ENCODE peak calls at places on chromosome 10, in ten cellular contexts. One of them, this sample, is unnamed.

GRCh38 chr10:6201511-6201975 is 1.2 kb upstream of the PFKFB3 start:
- DNase-seq in Panc1: no peak
- DNase-seq in CD8-positive, alpha-beta T cell: peak; percentile 78
- DNase-seq in CD8-positive, alpha-beta memory T cell: peak; percentile 66
- DNase-seq in heart left ventricle: peak; percentile 75
- DNase-seq in left ventricle myocardium inferior: peak; percentile 83
- DNase-seq in suprapubic skin: peak; percentile 82
- DNase-seq in neural progenitor cell: peak; percentile 88
- DNase-seq in heart right ventricle: peak; percentile 62
- DNase-seq in A549: peak; percentile 69
- DNase-seq in this sample: peak; percentile 13

GRCh38 chr10:33653584-33654367 is 319.3 kb upstream of the NRP1 start:
- DNase-seq in Panc1: no peak
- DNase-seq in suprapubic skin: no peak
- DNase-seq in heart right ventricle: no peak
- DNase-seq in left ventricle myocardium inferior: no peak
- DNase-seq in neural progenitor cell: no peak
- DNase-seq in A549: no peak
- DNase-seq in CD8-positive, alpha-beta T cell: no peak
- DNase-seq in CD8-positive, alpha-beta memory T cell: no peak
- DNase-seq in heart left ventricle: no peak
- DNase-seq in this sample: peak; percentile 45

GRCh38 chr10:33289776-33290175 is 44.7 kb downstream of the NRP1 start:
- DNase-seq in heart right ventricle: no peak
- DNase-seq in heart left ventricle: no peak
- DNase-seq in CD8-positive, alpha-beta memory T cell: no peak
- DNase-seq in left ventricle myocardium inferior: no peak
- DNase-seq in Panc1: no peak
- DNase-seq in A549: no peak
- DNase-seq in suprapubic skin: no peak
- DNase-seq in CD8-positive, alpha-beta T cell: no peak
- DNase-seq in neural progenitor cell: no peak
- DNase-seq in this sample: no peak

GRCh38 chr10:112735041-112735690 is 214.9 kb upstream of the TCF7L2 start:
- DNase-seq in Panc1: no peak
- DNase-seq in A549: no peak
- DNase-seq in left ventricle myocardium inferior: no peak
- DNase-seq in CD8-positive, alpha-beta T cell: no peak
- DNase-seq in heart right ventricle: no peak
- DNase-seq in CD8-positive, alpha-beta memory T cell: no peak
- DNase-seq in suprapubic skin: no peak
- DNase-seq in neural progenitor cell: no peak
- DNase-seq in heart left ventricle: no peak
- DNase-seq in this sample: no peak

GRCh38 chr10:8908013-8908412 is 853.5 kb downstream of the GATA3 start:
- DNase-seq in Panc1: no peak
- DNase-seq in neural progenitor cell: peak; percentile 17
- DNase-seq in heart left ventricle: no peak
- DNase-seq in heart right ventricle: no peak
- DNase-seq in left ventricle myocardium inferior: no peak
- DNase-seq in suprapubic skin: no peak
- DNase-seq in CD8-positive, alpha-beta T cell: no peak
- DNase-seq in CD8-positive, alpha-beta memory T cell: no peak
- DNase-seq in A549: no peak
- DNase-seq in this sample: no peak

GRCh38 chr10:86440874-86441838 is 74.6 kb upstream of the GRID1 start:
- DNase-seq in CD8-positive, alpha-beta T cell: no peak
- DNase-seq in Panc1: no peak
- DNase-seq in heart right ventricle: no peak
- DNase-seq in heart left ventricle: no peak
- DNase-seq in suprapubic skin: no peak
- DNase-seq in A549: peak; percentile 71
- DNase-seq in left ventricle myocardium inferior: no peak
- DNase-seq in neural progenitor cell: no peak
- DNase-seq in CD8-positive, alpha-beta memory T cell: no peak
- DNase-seq in this sample: peak; percentile 23

GRCh38 chr10:124194199-124194824 is 100.9 kb upstream of the CHST15 start:
- DNase-seq in heart right ventricle: no peak
- DNase-seq in heart left ventricle: no peak
- DNase-seq in left ventricle myocardium inferior: no peak
- DNase-seq in A549: no peak
- DNase-seq in CD8-positive, alpha-beta T cell: no peak
- DNase-seq in CD8-positive, alpha-beta memory T cell: no peak
- DNase-seq in suprapubic skin: no peak
- DNase-seq in Panc1: no peak
- DNase-seq in neural progenitor cell: no peak
- DNase-seq in this sample: no peak

GRCh38 chr10:88538038-88538437 is 45.1 kb downstream of the RNLS start:
- DNase-seq in heart right ventricle: no peak
- DNase-seq in suprapubic skin: no peak
- DNase-seq in Panc1: no peak
- DNase-seq in CD8-positive, alpha-beta T cell: no peak
- DNase-seq in A549: no peak
- DNase-seq in left ventricle myocardium inferior: no peak
- DNase-seq in CD8-positive, alpha-beta memory T cell: no peak
- DNase-seq in heart left ventricle: no peak
- DNase-seq in neural progenitor cell: no peak
- DNase-seq in this sample: no peak

GRCh38 chr10:70887804-70888800 is at the start of gene PCBD1:
- DNase-seq in heart right ventricle: peak; percentile 68
- DNase-seq in CD8-positive, alpha-beta T cell: peak; percentile 58
- DNase-seq in heart left ventricle: peak; percentile 81
- DNase-seq in suprapubic skin: peak; percentile 85
- DNase-seq in A549: peak; percentile 77
- DNase-seq in Panc1: no peak
- DNase-seq in left ventricle myocardium inferior: peak; percentile 80
- DNase-seq in CD8-positive, alpha-beta memory T cell: peak; percentile 63
- DNase-seq in neural progenitor cell: peak; percentile 83
- DNase-seq in this sample: peak; percentile 68

GRCh38 chr10:70885931-70886903 is 2.1 kb downstream of the PCBD1 start:
- DNase-seq in CD8-positive, alpha-beta T cell: no peak
- DNase-seq in neural progenitor cell: no peak
- DNase-seq in CD8-positive, alpha-beta memory T cell: no peak
- DNase-seq in heart right ventricle: no peak
- DNase-seq in left ventricle myocardium inferior: no peak
- DNase-seq in Panc1: no peak
- DNase-seq in heart left ventricle: no peak
- DNase-seq in A549: no peak
- DNase-seq in suprapubic skin: no peak
- DNase-seq in this sample: no peak

GRCh38 chr10:70885485-70885884 is 2.9 kb downstream of the PCBD1 start:
- DNase-seq in Panc1: no peak
- DNase-seq in left ventricle myocardium inferior: no peak
- DNase-seq in suprapubic skin: no peak
- DNase-seq in neural progenitor cell: no peak
- DNase-seq in A549: no peak
- DNase-seq in heart right ventricle: no peak
- DNase-seq in CD8-positive, alpha-beta T cell: no peak
- DNase-seq in CD8-positive, alpha-beta memory T cell: no peak
- DNase-seq in heart left ventricle: no peak
- DNase-seq in this sample: no peak

GRCh38 chr10:70889291-70889690 is 926 bp upstream of the PCBD1 start:
- DNase-seq in CD8-positive, alpha-beta memory T cell: no peak
- DNase-seq in heart left ventricle: no peak
- DNase-seq in left ventricle myocardium inferior: no peak
- DNase-seq in Panc1: no peak
- DNase-seq in A549: no peak
- DNase-seq in heart right ventricle: no peak
- DNase-seq in suprapubic skin: no peak
- DNase-seq in neural progenitor cell: no peak
- DNase-seq in CD8-positive, alpha-beta T cell: no peak
- DNase-seq in this sample: no peak

DNA sequence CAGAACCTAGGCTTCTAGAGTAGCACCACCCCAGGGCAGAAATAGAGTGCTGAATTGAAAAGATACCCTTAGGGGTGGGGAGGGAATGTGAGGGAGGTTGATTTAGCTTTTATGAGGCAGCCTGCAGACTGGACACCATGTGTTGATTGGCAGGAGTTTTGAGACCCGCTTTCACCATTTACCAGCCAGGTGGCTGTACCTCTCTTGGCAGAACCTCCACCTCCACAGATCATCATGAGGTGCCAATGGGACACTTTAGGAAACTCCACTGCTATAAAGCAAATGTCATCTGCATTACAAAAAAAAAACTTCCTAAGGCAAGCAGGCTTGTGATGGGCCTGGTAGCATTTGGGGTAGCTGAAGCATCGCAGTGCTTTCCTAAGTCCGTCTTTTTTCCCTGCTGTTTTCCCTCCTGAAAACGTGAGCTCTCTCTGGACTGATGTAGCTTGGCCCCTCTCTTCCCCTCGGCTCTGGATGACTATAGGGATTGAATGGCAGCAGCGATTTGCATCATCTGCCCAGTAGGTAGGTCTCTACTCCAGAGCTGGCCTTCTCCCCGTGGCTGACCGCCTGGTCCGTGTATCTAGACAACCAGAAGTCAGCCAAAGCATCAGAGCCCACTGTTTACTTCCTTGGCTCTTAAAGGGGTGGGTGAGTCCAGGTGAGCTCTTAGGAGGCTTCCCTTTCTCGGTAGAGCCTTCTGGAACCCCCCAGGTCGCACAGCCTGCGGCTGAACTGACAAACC is 1.3 kb downstream of the PCBD1 start:
- DNase-seq in Panc1: no peak
- DNase-seq in A549: no peak
- DNase-seq in CD8-positive, alpha-beta memory T cell: no peak
- DNase-seq in suprapubic skin: no peak
- DNase-seq in heart right ventricle: no peak
- DNase-seq in neural progenitor cell: peak; percentile 21
- DNase-seq in left ventricle myocardium inferior: no peak
- DNase-seq in heart left ventricle: no peak
- DNase-seq in CD8-positive, alpha-beta T cell: no peak
- DNase-seq in this sample: no peak
- H3K27ac ChIP-seq in Panc1: peak overlapping the region; percentile 76
- H3K27ac ChIP-seq in A549: peak overlapping the region; percentile 94
- H3K27ac ChIP-seq in CD8-positive, alpha-beta memory T cell: peak overlapping the region; percentile 58
- H3K27ac ChIP-seq in suprapubic skin: no peak overlapping the region
- H3K27ac ChIP-seq in heart right ventricle: peak overlapping the region; percentile 93
- H3K27ac ChIP-seq in neural progenitor cell: no peak overlapping the region
- H3K27ac ChIP-seq in left ventricle myocardium inferior: peak overlapping the region; percentile 94
- H3K27ac ChIP-seq in heart left ventricle: peak overlapping the region; percentile 91
- H3K27ac ChIP-seq in CD8-positive, alpha-beta T cell: peak overlapping the region; percentile 65
- H3K27ac ChIP-seq in this sample: no peak overlapping the region

DNA sequence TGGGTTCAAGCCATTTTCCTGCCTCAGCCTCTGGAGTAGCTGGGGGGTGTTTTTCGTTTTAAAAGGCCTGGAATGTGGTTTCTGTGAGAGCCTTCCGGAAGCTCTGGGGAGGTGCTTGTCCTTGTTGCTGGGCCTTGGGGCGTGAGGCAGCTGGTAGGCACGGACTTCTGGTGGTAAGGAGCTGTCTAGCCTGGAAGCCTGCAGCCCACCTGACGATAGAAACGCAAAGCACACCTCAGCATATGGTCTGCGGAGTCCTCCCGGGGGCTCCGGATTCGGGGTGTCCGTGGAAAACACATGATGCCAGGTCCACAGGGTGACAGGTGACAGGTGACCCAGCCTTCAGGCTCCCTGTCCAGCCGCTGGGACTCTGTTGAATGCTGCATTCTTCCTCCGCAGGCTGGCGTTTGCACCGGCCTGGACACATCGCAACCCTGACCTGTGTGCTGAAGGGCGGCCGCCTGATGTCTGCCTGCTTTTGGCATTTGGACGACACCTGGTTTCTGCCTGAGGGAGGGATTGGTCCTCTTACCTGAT is 37.3 kb downstream of the INPP5A start:
- DNase-seq in Panc1: no peak
- DNase-seq in CD8-positive, alpha-beta T cell: no peak
- DNase-seq in heart right ventricle: no peak
- DNase-seq in left ventricle myocardium inferior: no peak
- DNase-seq in A549: no peak
- DNase-seq in CD8-positive, alpha-beta memory T cell: no peak
- DNase-seq in heart left ventricle: no peak
- DNase-seq in suprapubic skin: no peak
- DNase-seq in neural progenitor cell: peak; percentile 52
- DNase-seq in this sample: peak; percentile 22
- H3K4me1 ChIP-seq in Panc1: peaks cover 81% of the 10 kb centered on the region
- H3K4me1 ChIP-seq in CD8-positive, alpha-beta T cell: peaks cover 39% of the 10 kb centered on the region
- H3K4me1 ChIP-seq in heart right ventricle: peaks cover 76% of the 10 kb centered on the region
- H3K4me1 ChIP-seq in left ventricle myocardium inferior: peaks cover 86% of the 10 kb centered on the region
- H3K4me1 ChIP-seq in A549: peaks cover 49% of the 10 kb centered on the region
- H3K4me1 ChIP-seq in CD8-positive, alpha-beta memory T cell: peaks cover 21% of the 10 kb centered on the region
- H3K4me1 ChIP-seq in heart left ventricle: peaks cover 64% of the 10 kb centered on the region
- H3K4me1 ChIP-seq in suprapubic skin: peaks cover 51% of the 10 kb centered on the region
- H3K4me1 ChIP-seq in neural progenitor cell: peaks cover 23% of the 10 kb centered on the region
- H3K4me1 ChIP-seq in this sample: peaks cover 35% of the 10 kb centered on the region

GRCh38 chr10:110081914-110082313 is 74.1 kb downstream of the ADD3 start:
- DNase-seq in suprapubic skin: no peak
- DNase-seq in heart right ventricle: peak; percentile 35
- DNase-seq in CD8-positive, alpha-beta T cell: no peak
- DNase-seq in neural progenitor cell: no peak
- DNase-seq in A549: peak; percentile 23
- DNase-seq in CD8-positive, alpha-beta memory T cell: no peak
- DNase-seq in left ventricle myocardium inferior: peak; percentile 34
- DNase-seq in heart left ventricle: peak; percentile 30
- DNase-seq in Panc1: no peak
- DNase-seq in this sample: peak; percentile 46

GRCh38 chr10:110091830-110092229 is 84.0 kb downstream of the ADD3 start:
- DNase-seq in Panc1: no peak
- DNase-seq in suprapubic skin: no peak
- DNase-seq in neural progenitor cell: no peak
- DNase-seq in A549: no peak
- DNase-seq in CD8-positive, alpha-beta T cell: no peak
- DNase-seq in left ventricle myocardium inferior: no peak
- DNase-seq in CD8-positive, alpha-beta memory T cell: no peak
- DNase-seq in heart right ventricle: no peak
- DNase-seq in heart left ventricle: no peak
- DNase-seq in this sample: no peak

GRCh38 chr10:110088756-110089155 is 81.0 kb downstream of the ADD3 start:
- DNase-seq in CD8-positive, alpha-beta memory T cell: no peak
- DNase-seq in A549: no peak
- DNase-seq in suprapubic skin: no peak
- DNase-seq in heart left ventricle: no peak
- DNase-seq in neural progenitor cell: no peak
- DNase-seq in CD8-positive, alpha-beta T cell: no peak
- DNase-seq in Panc1: no peak
- DNase-seq in heart right ventricle: no peak
- DNase-seq in left ventricle myocardium inferior: no peak
- DNase-seq in this sample: no peak

GRCh38 chr10:110083884-110084283 is 76.1 kb downstream of the ADD3 start:
- DNase-seq in left ventricle myocardium inferior: no peak
- DNase-seq in CD8-positive, alpha-beta memory T cell: no peak
- DNase-seq in Panc1: no peak
- DNase-seq in suprapubic skin: no peak
- DNase-seq in heart left ventricle: no peak
- DNase-seq in CD8-positive, alpha-beta T cell: no peak
- DNase-seq in neural progenitor cell: no peak
- DNase-seq in A549: no peak
- DNase-seq in heart right ventricle: no peak
- DNase-seq in this sample: no peak

DNA sequence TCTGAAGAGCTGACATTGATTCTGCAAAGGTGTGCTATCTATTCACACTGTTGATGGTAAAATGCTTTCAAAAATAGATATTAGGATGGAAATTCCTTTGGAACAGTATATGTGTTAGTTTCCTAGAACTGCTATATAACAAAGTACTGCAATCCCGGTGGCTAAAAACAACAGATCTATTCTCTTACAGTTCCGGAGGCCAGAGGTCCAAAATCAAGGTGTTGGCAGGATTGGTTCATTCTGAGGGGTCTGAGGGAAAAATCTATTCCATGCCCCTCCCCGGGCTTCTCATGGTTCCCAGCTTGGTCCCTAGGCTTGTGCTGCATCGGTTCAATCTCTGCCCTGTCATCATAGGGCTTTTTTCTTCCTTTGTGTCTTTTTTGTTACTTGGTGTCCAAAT is 79.9 kb downstream of the ADD3 start:
- DNase-seq in CD8-positive, alpha-beta T cell: no peak
- DNase-seq in suprapubic skin: no peak
- DNase-seq in left ventricle myocardium inferior: no peak
- DNase-seq in Panc1: no peak
- DNase-seq in neural progenitor cell: no peak
- DNase-seq in A549: no peak
- DNase-seq in CD8-positive, alpha-beta memory T cell: no peak
- DNase-seq in heart left ventricle: no peak
- DNase-seq in heart right ventricle: no peak
- DNase-seq in this sample: no peak
- H3K27ac ChIP-seq in CD8-positive, alpha-beta T cell: no peak overlapping the region
- H3K27ac ChIP-seq in suprapubic skin: no peak overlapping the region
- H3K27ac ChIP-seq in left ventricle myocardium inferior: peak overlapping the region; percentile 49
- H3K27ac ChIP-seq in Panc1: no peak overlapping the region
- H3K27ac ChIP-seq in neural progenitor cell: no peak overlapping the region
- H3K27ac ChIP-seq in A549: no peak overlapping the region
- H3K27ac ChIP-seq in CD8-positive, alpha-beta memory T cell: no peak overlapping the region
- H3K27ac ChIP-seq in heart left ventricle: no peak overlapping the region
- H3K27ac ChIP-seq in heart right ventricle: peak overlapping the region; percentile 24
- H3K27ac ChIP-seq in this sample: no peak overlapping the region

GRCh38 chr10:22618081-22618785 is 96.1 kb downstream of the PIP4K2A start:
- DNase-seq in heart right ventricle: peak; percentile 34
- DNase-seq in CD8-positive, alpha-beta memory T cell: no peak
- DNase-seq in neural progenitor cell: no peak
- DNase-seq in CD8-positive, alpha-beta T cell: no peak
- DNase-seq in heart left ventricle: no peak
- DNase-seq in suprapubic skin: no peak
- DNase-seq in Panc1: no peak
- DNase-seq in A549: no peak
- DNase-seq in left ventricle myocardium inferior: no peak
- DNase-seq in this sample: no peak

GRCh38 chr10:22615101-22615500 is 99.3 kb downstream of the PIP4K2A start:
- DNase-seq in A549: no peak
- DNase-seq in suprapubic skin: no peak
- DNase-seq in heart left ventricle: no peak
- DNase-seq in left ventricle myocardium inferior: no peak
- DNase-seq in neural progenitor cell: no peak
- DNase-seq in Panc1: no peak
- DNase-seq in CD8-positive, alpha-beta T cell: no peak
- DNase-seq in CD8-positive, alpha-beta memory T cell: no peak
- DNase-seq in heart right ventricle: no peak
- DNase-seq in this sample: no peak

GRCh38 chr10:22619111-22619510 is 95.3 kb downstream of the PIP4K2A start:
- DNase-seq in heart left ventricle: no peak
- DNase-seq in Panc1: no peak
- DNase-seq in heart right ventricle: no peak
- DNase-seq in A549: no peak
- DNase-seq in neural progenitor cell: no peak
- DNase-seq in CD8-positive, alpha-beta T cell: no peak
- DNase-seq in suprapubic skin: no peak
- DNase-seq in CD8-positive, alpha-beta memory T cell: no peak
- DNase-seq in left ventricle myocardium inferior: no peak
- DNase-seq in this sample: no peak

GRCh38 chr10:22615819-22616499 is 98.4 kb downstream of the PIP4K2A start:
- DNase-seq in heart left ventricle: no peak
- DNase-seq in suprapubic skin: no peak
- DNase-seq in left ventricle myocardium inferior: peak; percentile 38
- DNase-seq in Panc1: no peak
- DNase-seq in heart right ventricle: no peak
- DNase-seq in neural progenitor cell: no peak
- DNase-seq in CD8-positive, alpha-beta memory T cell: peak; percentile 33
- DNase-seq in CD8-positive, alpha-beta T cell: no peak
- DNase-seq in A549: no peak
- DNase-seq in this sample: peak; percentile 82

GRCh38 chr10:22617516-22617915 is 96.9 kb downstream of the PIP4K2A start:
- DNase-seq in heart right ventricle: no peak
- DNase-seq in CD8-positive, alpha-beta T cell: no peak
- DNase-seq in left ventricle myocardium inferior: no peak
- DNase-seq in CD8-positive, alpha-beta memory T cell: no peak
- DNase-seq in heart left ventricle: no peak
- DNase-seq in suprapubic skin: no peak
- DNase-seq in neural progenitor cell: no peak
- DNase-seq in Panc1: no peak
- DNase-seq in A549: no peak
- DNase-seq in this sample: no peak
- H3K4me1 ChIP-seq in heart right ventricle: peaks cover 64% of the 10 kb centered on the region
- H3K4me1 ChIP-seq in CD8-positive, alpha-beta T cell: peaks cover 94% of the 10 kb centered on the region
- H3K4me1 ChIP-seq in left ventricle myocardium inferior: peaks cover 78% of the 10 kb centered on the region
- H3K4me1 ChIP-seq in CD8-positive, alpha-beta memory T cell: peaks cover 95% of the 10 kb centered on the region
- H3K4me1 ChIP-seq in heart left ventricle: peaks cover 11% of the 10 kb centered on the region
- H3K4me1 ChIP-seq in suprapubic skin: peaks cover 41% of the 10 kb centered on the region
- H3K4me1 ChIP-seq in neural progenitor cell: peaks cover 46% of the 10 kb centered on the region
- H3K4me1 ChIP-seq in Panc1: peaks cover 58% of the 10 kb centered on the region
- H3K4me1 ChIP-seq in A549: peaks cover 59% of the 10 kb centered on the region
- H3K4me1 ChIP-seq in this sample: peaks cover 76% of the 10 kb centered on the region